ENCODE peak calls at places on chromosomes 1 and 21, in five cellular contexts. N, H, P, F and J are unnamed samples.

GRCh38 chr1:145885738-145886287 is at the start of gene ANKRD35:
- DNase-seq in F (peak), H (peak), P (peak), N (no peak), J (peak)

GRCh38 chr1:172279951-172280350 is 140.5 kb upstream of the C1orf105 start:
- DNase-seq in P (no peak), N (no peak), F (no peak), H (no peak), J (peak)

GRCh38 chr1:99170516-99170915 is 93.8 kb upstream of the PLPPR4 start:
- DNase-seq in H (no peak), N (no peak), P (no peak), F (no peak), J (peak)

GRCh38 chr1:210937846-210938245 is 196.1 kb downstream of the KCNH1 start:
- DNase-seq in P (no peak), H (no peak), N (no peak), F (no peak), J (peak)

GRCh38 chr1:201488817-201489581 is 17.9 kb downstream of the CSRP1 start:
- DNase-seq in P (no peak), N (peak), H (peak), F (peak), J (peak)

GRCh38 chr1:16484931-16485330 is 29.2 kb downstream of the RNU1-1 start:
- DNase-seq in P (no peak), N (no peak), H (no peak), F (no peak), J (no peak)

GRCh38 chr21:15850645-15851044 is 120.9 kb downstream of the USP25 start:
- DNase-seq in P (no peak), F (no peak), N (no peak), H (no peak), J (peak)

GRCh38 chr21:9008636-9009035 is 1512.7 kb upstream of the TPTE start:
- DNase-seq in P (no peak), F (no peak), N (no peak), H (no peak), J (peak)

GRCh38 chr1:245378352-245379144 is 223.8 kb downstream of the KIF26B start:
- DNase-seq in F (no peak), N (no peak), P (no peak), H (no peak), J (peak)

GRCh38 chr1:20430355-20431290 is 55.4 kb downstream of the CAMK2N1 start:
- DNase-seq in N (no peak), F (no peak), H (peak), P (peak), J (peak)

GRCh38 chr1:77757616-77758015 is 2.0 kb downstream of the USP33 start:
- DNase-seq in P (no peak), H (no peak), N (no peak), F (no peak), J (no peak)

GRCh38 chr1:53506355-53507050 is 47.3 kb downstream of the DMRTB1 start:
- DNase-seq in P (no peak), H (peak), F (no peak), N (no peak), J (no peak)

GRCh38 chr1:21904725-21905520 is 32.2 kb downstream of the HSPG2 start:
- DNase-seq in P (no peak), F (no peak), H (peak), N (no peak), J (peak)

GRCh38 chr1:28860332-28861073 is 48.5 kb downstream of the OPRD1 start:
- DNase-seq in N (no peak), H (no peak), P (no peak), F (no peak), J (peak)

GRCh38 chr1:41514381-41514780 is 29.9 kb upstream of the EDN2 start:
- DNase-seq in F (no peak), H (no peak), P (no peak), N (no peak), J (no peak)

GRCh38 chr1:28249013-28249870 is 10.1 kb upstream of the SESN2 start:
- DNase-seq in F (no peak), H (peak), P (no peak), N (no peak), J (peak)

GRCh38 chr1:82600314-82600713 is 799.6 kb downstream of the ADGRL2 start:
- DNase-seq in P (no peak), N (no peak), F (no peak), H (no peak), J (no peak)

GRCh38 chr1:232556336-232556735 is 73.6 kb downstream of the SIPA1L2 start:
- DNase-seq in F (no peak), H (no peak), N (no peak), P (no peak), J (no peak)

GRCh38 chr1:17370618-17371017 is 1.4 kb upstream of the PADI6 start:
- DNase-seq in H (no peak), F (no peak), P (no peak), N (no peak), J (peak)

GRCh38 chr21:42288962-42289361 is 26.2 kb downstream of the TFF3 start:
- DNase-seq in N (no peak), H (no peak), P (no peak), F (no peak), J (no peak)

GRCh38 chr1:6801998-6802397 is 16.7 kb downstream of the CAMTA1 start:
- DNase-seq in P (no peak), F (no peak), H (no peak), N (no peak), J (no peak)

GRCh38 chr1:11620405-11620804 is 33.8 kb downstream of the FBXO2 start:
- DNase-seq in H (no peak), P (no peak), N (no peak), F (no peak), J (no peak)

GRCh38 chr1:45622891-45623394 is 911 bp downstream of the CCDC17 start:
- DNase-seq in F (no peak), H (peak), N (no peak), P (no peak), J (no peak)

GRCh38 chr1:26696191-26696644 is 403 bp downstream of the ARID1A start:
- DNase-seq in N (no peak), F (no peak), H (peak), P (no peak), J (peak)